ENCODE peak calls at places on chromosomes 16 and 17, in four cellular contexts. D is aorta, O is osteoblast, S is upper lobe of right lung. R is an unnamed sample. For H3K36me3, the result is how much of the 10 kb centered on the place peaks cover.

GRCh38 chr16:19765860-19766553 is 47.9 kb downstream of the IQCK start:
- DNase-seq in O (no peak), D (peak), S (peak), R (peak)

GRCh38 chr17:75335315-75335714 is 46.1 kb upstream of the SLC25A19 start:
- DNase-seq in S (no peak), O (no peak), D (no peak), R (peak)

GRCh38 chr17:2940352-2940751 is 123.1 kb downstream of the OR1D5 start:
- DNase-seq in D (no peak), S (no peak), O (peak), R (peak)

GRCh38 chr17:77613181-77613580 is 345.3 kb upstream of the TNRC6C start:
- DNase-seq in S (peak), D (peak), O (no peak), R (peak)

GRCh38 chr17:1228752-1229353 is 41.4 kb upstream of the BHLHA9 start:
- DNase-seq in O (no peak), S (no peak), D (peak), R (peak)

GRCh38 chr17:33447090-33447489 is 154.0 kb upstream of the ASIC2 start:
- DNase-seq in O (no peak), D (no peak), S (no peak), R (no peak)

GRCh38 chr17:46978489-46979022 is 497 bp downstream of the RPRML start:
- DNase-seq in S (no peak), O (peak), D (no peak), R (peak)

GRCh38 chr17:6780886-6781285 is 4.9 kb downstream of the FBXO39 start:
- DNase-seq in S (no peak), D (no peak), O (peak), R (no peak)

GRCh38 chr17:34874496-34874895 is 86.8 kb downstream of the CCT6B start:
- DNase-seq in O (no peak), S (no peak), D (no peak), R (no peak)

GRCh38 chr16:14291941-14292825 is 221.1 kb downstream of the MRTFB start:
- DNase-seq in S (peak), D (peak), O (no peak), R (no peak)

GRCh38 chr17:71011389-71011788 is 842.1 kb downstream of the KCNJ2 start:
- DNase-seq in O (no peak), S (no peak), D (no peak), R (no peak)

GRCh38 chr17:45395569-45396415 is 36.9 kb downstream of the ARHGAP27 start:
- DNase-seq in S (no peak), D (no peak), O (peak), R (peak)

GRCh38 chr17:43563262-43564079 is 17.3 kb upstream of the ETV4 start:
- DNase-seq in D (no peak), O (peak), S (no peak), R (peak)

GRCh38 chr17:2309338-2310143 is 5.8 kb downstream of the SRR start:
- DNase-seq in O (peak), S (no peak), D (no peak), R (no peak)

GRCh38 chr16:13436641-13437423 is 483.1 kb upstream of the ERCC4 start:
- DNase-seq in D (no peak), O (no peak), S (no peak), R (no peak)

DNA sequence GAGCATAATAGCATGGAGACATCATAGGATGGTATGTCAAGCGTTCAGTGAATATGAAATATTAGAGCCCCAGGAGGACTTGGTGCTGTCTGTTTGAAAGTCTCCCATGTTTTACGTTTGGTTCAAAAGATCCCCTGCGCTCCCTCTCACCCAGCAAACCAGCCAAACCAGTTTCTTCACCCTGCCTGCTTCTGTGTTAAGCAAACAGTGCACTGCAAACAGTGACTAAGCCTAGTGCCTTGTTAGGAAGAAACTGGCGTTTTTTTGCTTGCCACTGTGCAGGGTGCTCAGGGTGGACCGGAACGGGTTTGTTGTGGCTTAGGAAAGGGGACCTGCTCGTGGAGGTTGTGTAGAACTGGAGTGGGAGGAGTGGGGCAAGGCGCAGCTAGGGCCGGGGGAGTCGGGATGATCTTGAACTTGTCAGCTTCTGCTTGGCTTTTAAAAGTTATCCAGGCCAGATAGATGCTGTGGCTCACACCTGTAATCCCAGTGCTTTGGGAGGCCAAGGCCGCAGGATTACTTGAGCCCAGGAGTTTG is 7.7 kb downstream of the CDH1 start:
- DNase-seq in S (peak), D (no peak), O (peak), R (peak)
- H3K4me3 ChIP-seq in S (no peak), D (no peak), O (no peak), R (no peak)

GRCh38 chr17:68820476-68820824 is 134.7 kb downstream of the ABCA8 start:
- DNase-seq in O (no peak), D (no peak), S (no peak), R (no peak)
- H3K36me3 ChIP-seq in O (under half), D (under half), S (under half), R (under half)

GRCh38 chr16:51148674-51149228 is 2.3 kb downstream of the SALL1 start:
- DNase-seq in D (no peak), S (no peak), O (no peak), R (no peak)
- H3K4me3 ChIP-seq in D (no peak), S (no peak), O (no peak), R (peak)

GRCh38 chr17:5587431-5588032 is 3.2 kb upstream of the NLRP1 start:
- DNase-seq in S (no peak), O (peak), D (no peak), R (peak)
- H3K36me3 ChIP-seq in S (under half), O (under half), D (under half), R (under half)

GRCh38 chr16:3256146-3256875 is at the start of gene MEFV:
- DNase-seq in D (no peak), S (no peak), O (peak), R (no peak)
- H3K4me3 ChIP-seq in D (no peak), S (peak), O (no peak), R (no peak)

GRCh38 chr16:72794319-72794718 is 253.6 kb downstream of the ZFHX3 start:
- DNase-seq in D (no peak), S (no peak), O (peak), R (no peak)
- H3K36me3 ChIP-seq in D (under half), S (under half), O (half or more), R (under half)